ENCODE peak calls at places on chromosomes 4 and X, in seven cellular contexts. K, F, M, E, R, N and Z are unnamed samples.

GRCh38 chr4:74501579-74501978 is 56.6 kb downstream of the AREG start:
- DNase-seq in F (no peak), N (no peak), E (no peak), R (no peak), M (no peak), K (peak; percentile 93), Z (no peak)

GRCh38 chrX:10729000-10729399 is 108.6 kb upstream of the MID1 start:
- DNase-seq in N (no peak), F (no peak), M (no peak), R (no peak), E (no peak), K (no peak), Z (no peak)

GRCh38 chr4:46081674-46082073 is 42.2 kb downstream of the GABRG1 start:
- DNase-seq in K (no peak), N (no peak), E (no peak), F (no peak), R (no peak), M (no peak), Z (no peak)

GRCh38 chr4:6308890-6309643 is 39.4 kb downstream of the WFS1 start:
- DNase-seq in F (peak; percentile 23), R (peak; percentile 53), E (no peak), K (no peak), N (no peak), M (no peak), Z (no peak)

GRCh38 chr4:42278709-42279324 is 118.5 kb upstream of the SHISA3 start:
- DNase-seq in K (no peak), F (no peak), N (peak; percentile 16), R (no peak), M (no peak), E (no peak), Z (no peak)

GRCh38 chr4:52260507-52261302 is 209.6 kb downstream of the SPATA18 start:
- DNase-seq in K (no peak), N (peak; percentile 26), M (no peak), R (no peak), E (peak; percentile 64), F (peak; percentile 2), Z (no peak)

GRCh38 chr4:185847352-185848078 is 35.5 kb upstream of the SORBS2 start:
- DNase-seq in K (peak; percentile 86), E (no peak), R (no peak), F (no peak), M (peak; percentile 43), N (no peak), Z (no peak)

GRCh38 chr4:41377196-41377595 is 120.5 kb downstream of the UCHL1 start:
- DNase-seq in F (no peak), E (no peak), M (no peak), R (no peak), N (no peak), K (no peak), Z (no peak)

GRCh38 chr4:58451707-58452106 is 1341.5 kb upstream of the IGFBP7 start:
- DNase-seq in E (no peak), M (no peak), K (no peak), F (no peak), R (no peak), N (no peak), Z (no peak)

GRCh38 chr4:185270037-185270436 is 60.6 kb downstream of the SNX25 start:
- DNase-seq in R (no peak), N (no peak), M (no peak), K (no peak), F (no peak), E (no peak), Z (no peak)

GRCh38 chrX:72100051-72100755 is 31.5 kb downstream of the RTL5 start:
- DNase-seq in M (no peak), E (no peak), F (no peak), R (no peak), N (no peak), K (no peak), Z (no peak)

GRCh38 chr4:48360285-48360965 is 19.1 kb downstream of the SLAIN2 start:
- DNase-seq in K (peak; percentile 81), F (no peak), R (no peak), N (no peak), E (no peak), M (no peak), Z (no peak)

GRCh38 chr4:56844817-56845580 is 23.5 kb upstream of the SPINK2 start:
- DNase-seq in M (no peak), K (no peak), N (no peak), E (no peak), F (no peak), R (no peak), Z (no peak)

GRCh38 chrX:17595456-17596035 is 141.7 kb upstream of the SCML1 start:
- DNase-seq in N (no peak), E (no peak), K (peak; percentile 63), M (no peak), F (no peak), R (no peak), Z (no peak)

GRCh38 chr4:101239685-101240084 is 107.6 kb downstream of the PPP3CA start:
- DNase-seq in M (no peak), R (no peak), F (no peak), K (no peak), E (no peak), N (no peak), Z (no peak)

GRCh38 chr4:87093443-87094123 is 126.8 kb downstream of the KLHL8 start:
- DNase-seq in R (peak; percentile 48), F (peak; percentile 20), N (peak; percentile 83), E (no peak), M (peak; percentile 75), K (peak; percentile 54), Z (no peak)

GRCh38 chrX:13473666-13474516 is 95.5 kb upstream of the EGFL6 start:
- DNase-seq in K (peak; percentile 63), N (peak; percentile 28), M (no peak), F (no peak), E (no peak), R (peak; percentile 28), Z (no peak)

GRCh38 chr4:55768291-55768690 is 51.3 kb upstream of the EXOC1L start:
- DNase-seq in R (no peak), K (peak; percentile 92), N (no peak), E (no peak), F (no peak), M (no peak), Z (no peak)

GRCh38 chr4:110119880-110120279 is 78.5 kb downstream of the ELOVL6 start:
- DNase-seq in E (no peak), F (no peak), N (no peak), K (peak; percentile 74), M (no peak), R (no peak), Z (no peak)

GRCh38 chr4:83889802-83890201 is 353.9 kb downstream of the GPAT3 start:
- DNase-seq in K (peak; percentile 41), F (no peak), R (no peak), E (no peak), M (no peak), N (no peak), Z (no peak)

GRCh38 chr4:86613734-86614133 is 19.6 kb downstream of the PTPN13 start:
- DNase-seq in R (no peak), E (no peak), K (no peak), N (no peak), F (no peak), M (no peak), Z (no peak)

GRCh38 chr4:57233391-57233790 is 123.2 kb upstream of the IGFBP7 start:
- DNase-seq in F (no peak), E (no peak), K (peak; percentile 63), R (no peak), N (no peak), M (no peak), Z (no peak)

GRCh38 chr4:26144526-26145167 is 176.2 kb upstream of the RBPJ start:
- DNase-seq in N (no peak), K (no peak), E (no peak), R (no peak), M (no peak), F (no peak), Z (no peak)

GRCh38 chrX:119181491-119181890 is 53.9 kb upstream of the KIAA1210 start:
- DNase-seq in N (no peak), F (no peak), K (peak; percentile 22), R (no peak), E (no peak), M (peak; percentile 22), Z (no peak)

GRCh38 chr4:154998284-154998683 is 210.2 kb upstream of the NPY2R start:
- DNase-seq in M (no peak), R (no peak), K (peak; percentile 97), F (no peak), N (no peak), E (no peak), Z (no peak)

GRCh38 chrX:53435997-53436396 is 1.8 kb upstream of the HSD17B10 start:
- DNase-seq in E (peak; percentile 74), F (peak; percentile 1), N (peak; percentile 82), R (peak; percentile 68), M (peak; percentile 76), K (peak; percentile 71), Z (no peak)

GRCh38 chr4:102501176-102501634 is at the start of gene NFKB1:
- DNase-seq in M (peak; percentile 82), R (peak; percentile 85), F (peak; percentile 70), E (peak; percentile 82), K (peak; percentile 77), N (peak; percentile 79), Z (peak; percentile 72)

GRCh38 chr4:188554413-188554812 is 415.2 kb downstream of the TRIML1 start:
- DNase-seq in N (no peak), K (no peak), R (no peak), E (no peak), M (no peak), F (no peak), Z (no peak)

GRCh38 chrX:131068945-131069719 is 11.0 kb downstream of the ARHGAP36 start:
- DNase-seq in M (peak; percentile 73), E (no peak), R (no peak), N (peak; percentile 2), K (peak; percentile 8), F (peak; percentile 40), Z (no peak)

GRCh38 chr4:166280642-166281041 is 407.6 kb downstream of the TLL1 start:
- DNase-seq in K (no peak), N (no peak), E (no peak), R (no peak), M (no peak), F (no peak), Z (no peak)

GRCh38 chrX:24343719-24344118 is 16.7 kb upstream of the SUPT20HL1 start:
- DNase-seq in N (no peak), M (no peak), F (no peak), K (no peak), E (no peak), R (no peak), Z (no peak)